ENCODE peak calls at places on chromosomes 11 and 22, in seven cellular contexts. U, I, D, P, R, B and T are unnamed samples. For H3K27me3, the result is how much of the 10 kb centered on the place peaks cover.

GRCh38 chr11:42555197-42555596 is 756.6 kb upstream of the API5 start:
- DNase-seq in U (no peak), I (no peak), D (no peak), P (no peak), R (no peak), B (no peak), T (no peak)

GRCh38 chr22:29163808-29164207 is 41.9 kb upstream of the EMID1 start:
- DNase-seq in U (no peak), I (no peak), D (no peak), P (no peak), R (no peak), B (no peak), T (no peak)

GRCh38 chr22:47388778-47389177 is 626.3 kb downstream of the TBC1D22A start:
- DNase-seq in U (peak), I (no peak), D (no peak), P (no peak), R (no peak), B (no peak), T (no peak)

GRCh38 chr11:87224486-87224885 is 186.8 kb downstream of the TMEM135 start:
- DNase-seq in U (no peak), I (peak), D (no peak), P (no peak), R (no peak), B (no peak), T (no peak)

GRCh38 chr11:88384678-88385015 is 47.1 kb upstream of the CTSC start:
- DNase-seq in U (no peak), I (peak), D (no peak), P (no peak), R (no peak), B (no peak), T (no peak)

GRCh38 chr11:1047576-1048156 is 11.1 kb upstream of the MUC6 start:
- DNase-seq in U (peak), I (no peak), D (no peak), P (no peak), R (no peak), B (no peak), T (no peak)

GRCh38 chr22:41197046-41197807 is 7.9 kb upstream of the L3MBTL2 start:
- DNase-seq in U (peak), I (peak), D (peak), P (peak), R (no peak), B (peak), T (peak)

GRCh38 chr11:71283960-71284359 is 31.6 kb upstream of the SHANK2 start:
- DNase-seq in U (no peak), I (no peak), D (no peak), P (no peak), R (no peak), B (no peak), T (no peak)

GRCh38 chr11:29634744-29635143 is 382.1 kb downstream of the KCNA4 start:
- DNase-seq in U (no peak), I (no peak), D (no peak), P (no peak), R (no peak), B (no peak), T (no peak)

GRCh38 chr11:2837096-2837601 is 48.4 kb downstream of the CDKN1C start:
- DNase-seq in U (no peak), I (peak), D (peak), P (no peak), R (no peak), B (peak), T (peak)

GRCh38 chr11:120867988-120868387 is 155.9 kb upstream of the TBCEL start:
- DNase-seq in U (no peak), I (no peak), D (no peak), P (no peak), R (no peak), B (no peak), T (no peak)

GRCh38 chr22:48259991-48260670 is 1497.7 kb downstream of the TBC1D22A start:
- DNase-seq in U (no peak), I (no peak), D (no peak), P (no peak), R (no peak), B (no peak), T (no peak)

GRCh38 chr11:15764948-15765347 is 591.4 kb downstream of the SOX6 start:
- DNase-seq in U (no peak), I (no peak), D (no peak), P (peak), R (no peak), B (no peak), T (no peak)

GRCh38 chr11:81036168-81036870 is 1595.5 kb upstream of the TENM4 start:
- DNase-seq in U (no peak), I (no peak), D (no peak), P (no peak), R (no peak), B (no peak), T (no peak)

GRCh38 chr22:38505595-38506117 is 455 bp downstream of the DDX17 start:
- DNase-seq in U (peak), I (peak), D (peak), P (peak), R (no peak), B (peak), T (peak)
- TF ChIP-seq POLR2A in U (peak), I (no peak), D (no peak), P (peak), R (peak), B (peak), T (no peak)

DNA sequence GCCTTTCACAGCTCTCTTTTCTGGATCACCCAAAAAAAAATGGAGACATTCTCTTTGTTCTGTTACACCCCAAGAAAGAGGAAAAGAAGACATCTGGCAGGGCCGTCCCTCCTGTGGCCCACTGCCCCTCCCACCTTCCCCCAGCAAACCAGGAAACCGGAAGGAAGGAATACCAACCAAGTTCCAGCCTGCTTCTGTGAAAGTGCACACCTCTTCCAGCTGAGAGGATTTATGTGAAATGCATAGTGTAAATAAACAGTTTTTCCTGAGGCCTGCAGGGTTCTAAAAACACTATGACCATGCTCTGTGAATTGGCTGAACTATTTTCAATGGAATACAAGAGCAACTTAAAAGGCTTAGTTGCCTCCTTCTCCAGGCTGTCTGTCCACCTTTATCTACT is 50.0 kb upstream of the CHST1 start:
- DNase-seq in U (no peak), I (no peak), D (no peak), P (no peak), R (no peak), B (no peak), T (no peak)
- H3K27me3 ChIP-seq in U (under half), I (under half), D (under half), P (under half), R (under half), B (under half), T (under half)

GRCh38 chr11:27362749-27363575 is at the start of gene CCDC34:
- DNase-seq in U (peak), I (peak), D (peak), P (peak), R (peak), B (peak), T (peak)
- TF ChIP-seq POLR2A in U (peak), I (no peak), D (no peak), P (no peak), R (peak), B (no peak), T (peak)

DNA sequence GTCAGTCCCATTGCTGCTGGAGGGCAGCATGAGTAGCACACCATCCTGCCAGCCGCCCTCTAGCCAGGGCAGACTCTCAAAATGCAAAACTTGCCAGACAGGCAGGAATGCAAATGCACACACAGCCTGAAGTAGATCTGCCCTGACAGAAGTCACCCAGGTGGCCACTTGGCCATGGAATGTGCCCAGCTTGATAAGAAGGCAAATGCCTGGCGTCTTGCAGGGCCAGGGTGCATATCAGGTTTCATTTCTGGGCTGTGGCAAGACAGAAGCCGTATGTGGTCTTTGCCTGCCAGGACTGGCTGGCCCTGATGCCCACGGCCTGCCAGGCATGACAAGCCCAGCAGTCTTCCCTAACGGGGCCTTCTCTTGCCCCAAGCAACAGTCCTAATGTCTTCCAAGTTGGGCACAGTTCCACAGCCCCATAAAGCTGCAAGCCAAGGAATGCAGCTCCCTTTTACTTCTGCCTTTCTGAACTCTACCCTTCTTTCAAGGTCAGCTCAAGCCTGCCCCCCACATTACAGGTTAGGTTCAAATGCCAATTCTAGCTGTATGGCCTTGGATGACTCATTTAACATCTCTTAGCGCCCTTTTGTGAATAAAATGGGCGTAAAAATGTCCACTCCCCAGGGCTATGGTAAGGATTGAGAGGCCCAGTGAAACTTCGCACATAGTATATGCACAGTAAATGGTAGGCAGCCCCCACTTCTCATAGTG is 29.7 kb downstream of the POU2AF3 start:
- DNase-seq in U (no peak), I (no peak), D (no peak), P (no peak), R (no peak), B (no peak), T (no peak)
- H3K27me3 ChIP-seq in U (under half), I (under half), D (under half), P (under half), R (under half), B (under half), T (under half)

DNA sequence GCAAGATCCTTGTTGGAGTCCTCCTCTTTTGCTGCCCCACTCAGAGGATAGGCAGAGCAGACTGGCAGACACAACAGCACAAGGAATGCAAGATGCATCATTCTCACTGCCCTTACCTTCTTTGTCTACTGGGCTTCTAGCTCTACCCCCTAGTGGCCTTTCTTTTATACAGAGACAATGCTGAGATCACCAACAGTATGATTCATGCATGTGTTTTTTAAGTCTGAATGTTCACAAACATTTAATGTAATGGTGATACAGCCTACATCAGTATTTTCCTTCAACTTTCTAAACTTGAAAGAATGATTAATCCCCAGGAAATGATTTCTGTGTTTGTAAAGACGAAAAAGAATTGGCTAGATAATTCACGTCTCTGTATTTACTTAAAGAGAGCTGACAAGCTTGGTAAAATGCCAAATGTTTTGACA is at the start of gene MMP10:
- DNase-seq in U (no peak), I (peak), D (no peak), P (no peak), R (peak), B (no peak), T (no peak)
- TF ChIP-seq POLR2A in U (no peak), I (no peak), D (no peak), P (no peak), R (no peak), B (no peak), T (no peak)

GRCh38 chr22:22151308-22151707 is 93.3 kb upstream of the VPREB1 start:
- DNase-seq in U (no peak), I (no peak), D (no peak), P (no peak), R (no peak), B (no peak), T (no peak)
- H3K27me3 ChIP-seq in U (under half), I (under half), D (under half), P (under half), R (half or more), B (under half), T (under half)